ENCODE peak calls at places on chromosomes 2 and 18, in seven cellular contexts. One of them, this sample, is unnamed.
A peak's percentile ranks its signal among the peaks of the same experiment; 100 is the strongest.

GRCh38 chr2:70959271-70959761 is 19.1 kb upstream of the ANKRD53 start:
- DNase-seq in BJ: no peak
- DNase-seq in GM13977: no peak
- DNase-seq in AG10803: no peak
- DNase-seq in cardiac muscle cell: no peak
- DNase-seq in MCF 10A: no peak
- DNase-seq in IMR-90: no peak
- DNase-seq in this sample: no peak

GRCh38 chr2:152826880-152827279 is 108.5 kb downstream of the ARL6IP6 start:
- DNase-seq in BJ: peak; percentile 35
- DNase-seq in GM13977: no peak
- DNase-seq in AG10803: peak; percentile 71
- DNase-seq in cardiac muscle cell: no peak
- DNase-seq in MCF 10A: peak; percentile 72
- DNase-seq in IMR-90: peak; percentile 23
- DNase-seq in this sample: no peak

GRCh38 chr18:12307871-12308385 is at the start of gene TUBB6:
- DNase-seq in BJ: no peak
- DNase-seq in GM13977: peak; percentile 95
- DNase-seq in AG10803: peak; percentile 83
- DNase-seq in cardiac muscle cell: peak; percentile 76
- DNase-seq in MCF 10A: peak; percentile 68
- DNase-seq in IMR-90: peak; percentile 81
- DNase-seq in this sample: peak; percentile 76

GRCh38 chr2:115483631-115484030 is 1041.2 kb downstream of the DPP10 start:
- DNase-seq in BJ: no peak
- DNase-seq in GM13977: no peak
- DNase-seq in AG10803: no peak
- DNase-seq in cardiac muscle cell: no peak
- DNase-seq in MCF 10A: peak; percentile 13
- DNase-seq in IMR-90: no peak
- DNase-seq in this sample: no peak

GRCh38 chr18:1585881-1586488 is 681.3 kb downstream of the ADCYAP1 start:
- DNase-seq in BJ: peak; percentile 0
- DNase-seq in GM13977: peak; percentile 8
- DNase-seq in AG10803: peak; percentile 25
- DNase-seq in cardiac muscle cell: peak; percentile 49
- DNase-seq in MCF 10A: peak; percentile 45
- DNase-seq in IMR-90: peak; percentile 3
- DNase-seq in this sample: peak; percentile 10

GRCh38 chr2:160157861-160158813 is 41.9 kb downstream of the ITGB6 start:
- DNase-seq in BJ: no peak
- DNase-seq in GM13977: no peak
- DNase-seq in AG10803: peak; percentile 57
- DNase-seq in cardiac muscle cell: no peak
- DNase-seq in MCF 10A: peak; percentile 78
- DNase-seq in IMR-90: peak; percentile 37
- DNase-seq in this sample: no peak

GRCh38 chr2:241279413-241279812 is 36.1 kb downstream of the HDLBP start:
- DNase-seq in BJ: no peak
- DNase-seq in GM13977: no peak
- DNase-seq in AG10803: no peak
- DNase-seq in cardiac muscle cell: no peak
- DNase-seq in MCF 10A: no peak
- DNase-seq in IMR-90: peak; percentile 33
- DNase-seq in this sample: no peak

GRCh38 chr2:234191819-234192407 is 141.4 kb downstream of the SPP2 start:
- DNase-seq in BJ: no peak
- DNase-seq in GM13977: no peak
- DNase-seq in AG10803: no peak
- DNase-seq in cardiac muscle cell: no peak
- DNase-seq in MCF 10A: peak; percentile 47
- DNase-seq in IMR-90: peak; percentile 6
- DNase-seq in this sample: no peak

GRCh38 chr2:147125145-147125544 is 719.7 kb upstream of the ACVR2A start:
- DNase-seq in BJ: no peak
- DNase-seq in GM13977: no peak
- DNase-seq in AG10803: no peak
- DNase-seq in cardiac muscle cell: no peak
- DNase-seq in MCF 10A: no peak
- DNase-seq in IMR-90: no peak
- DNase-seq in this sample: no peak

GRCh38 chr2:26463252-26464207 is 14.4 kb downstream of the OTOF start:
- DNase-seq in BJ: no peak
- DNase-seq in GM13977: no peak
- DNase-seq in AG10803: no peak
- DNase-seq in cardiac muscle cell: no peak
- DNase-seq in MCF 10A: no peak
- DNase-seq in IMR-90: no peak
- DNase-seq in this sample: no peak

GRCh38 chr18:31209041-31209440 is 46.4 kb upstream of the DSC1 start:
- DNase-seq in BJ: no peak
- DNase-seq in GM13977: no peak
- DNase-seq in AG10803: no peak
- DNase-seq in cardiac muscle cell: no peak
- DNase-seq in MCF 10A: no peak
- DNase-seq in IMR-90: no peak
- DNase-seq in this sample: no peak

GRCh38 chr2:159635006-159635746 is 18.8 kb upstream of the BAZ2B start:
- DNase-seq in BJ: no peak
- DNase-seq in GM13977: no peak
- DNase-seq in AG10803: peak; percentile 67
- DNase-seq in cardiac muscle cell: no peak
- DNase-seq in MCF 10A: no peak
- DNase-seq in IMR-90: peak; percentile 39
- DNase-seq in this sample: no peak

GRCh38 chr2:172256886-172257285 is 154.2 kb upstream of the DLX2 start:
- DNase-seq in BJ: no peak
- DNase-seq in GM13977: no peak
- DNase-seq in AG10803: no peak
- DNase-seq in cardiac muscle cell: no peak
- DNase-seq in MCF 10A: no peak
- DNase-seq in IMR-90: no peak
- DNase-seq in this sample: no peak

GRCh38 chr2:5315512-5315911 is 376.7 kb upstream of the SOX11 start:
- DNase-seq in BJ: no peak
- DNase-seq in GM13977: no peak
- DNase-seq in AG10803: no peak
- DNase-seq in cardiac muscle cell: peak; percentile 2
- DNase-seq in MCF 10A: no peak
- DNase-seq in IMR-90: no peak
- DNase-seq in this sample: no peak

GRCh38 chr18:7514796-7515440 is 52.2 kb upstream of the PTPRM start:
- DNase-seq in BJ: no peak
- DNase-seq in GM13977: no peak
- DNase-seq in AG10803: no peak
- DNase-seq in cardiac muscle cell: peak; percentile 58
- DNase-seq in MCF 10A: no peak
- DNase-seq in IMR-90: no peak
- DNase-seq in this sample: no peak

GRCh38 chr18:48917579-48918101 is 33.1 kb downstream of the SMAD7 start:
- DNase-seq in BJ: no peak
- DNase-seq in GM13977: no peak
- DNase-seq in AG10803: no peak
- DNase-seq in cardiac muscle cell: no peak
- DNase-seq in MCF 10A: no peak
- DNase-seq in IMR-90: no peak
- DNase-seq in this sample: no peak

GRCh38 chr2:227848146-227848545 is 23.3 kb upstream of the DAW1 start:
- DNase-seq in BJ: no peak
- DNase-seq in GM13977: no peak
- DNase-seq in AG10803: no peak
- DNase-seq in cardiac muscle cell: no peak
- DNase-seq in MCF 10A: no peak
- DNase-seq in IMR-90: no peak
- DNase-seq in this sample: no peak

GRCh38 chr2:227848586-227848985 is 22.8 kb upstream of the DAW1 start:
- DNase-seq in BJ: no peak
- DNase-seq in GM13977: peak; percentile 68
- DNase-seq in AG10803: no peak
- DNase-seq in cardiac muscle cell: no peak
- DNase-seq in MCF 10A: no peak
- DNase-seq in IMR-90: no peak
- DNase-seq in this sample: no peak

GRCh38 chr2:227849906-227850305 is 21.5 kb upstream of the DAW1 start:
- DNase-seq in BJ: no peak
- DNase-seq in GM13977: no peak
- DNase-seq in AG10803: peak; percentile 66
- DNase-seq in cardiac muscle cell: no peak
- DNase-seq in MCF 10A: peak; percentile 65
- DNase-seq in IMR-90: peak; percentile 43
- DNase-seq in this sample: no peak

DNA sequence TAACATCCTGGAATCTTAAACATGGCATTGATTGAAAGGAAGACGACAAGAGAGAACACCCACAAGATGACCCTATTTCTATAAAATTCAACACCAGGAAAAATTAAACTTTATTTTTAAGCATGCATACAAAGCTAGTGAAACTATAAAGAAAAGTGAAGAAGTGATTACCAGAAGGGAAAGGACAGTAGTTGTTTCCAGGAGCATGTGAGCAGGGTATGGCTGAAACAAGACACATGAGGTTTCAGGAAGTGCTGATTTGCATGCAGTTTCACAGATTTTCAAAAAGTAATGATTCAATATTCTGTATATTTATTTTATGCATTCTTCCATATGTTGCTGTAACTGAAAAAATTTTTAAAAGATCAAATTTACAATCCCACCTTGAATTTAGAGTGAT is 24.6 kb upstream of the DAW1 start:
- DNase-seq in BJ: no peak
- DNase-seq in GM13977: no peak
- DNase-seq in AG10803: no peak
- DNase-seq in cardiac muscle cell: no peak
- DNase-seq in MCF 10A: no peak
- DNase-seq in IMR-90: no peak
- DNase-seq in this sample: no peak
- TF ChIP-seq CTCF in BJ: no peak
- TF ChIP-seq CTCF in GM13977: no peak
- TF ChIP-seq CTCF in AG10803: no peak
- TF ChIP-seq CTCF in cardiac muscle cell: no peak
- TF ChIP-seq CTCF in MCF 10A: no peak
- TF ChIP-seq CTCF in IMR-90: no peak
- TF ChIP-seq CTCF in this sample: no peak

GRCh38 chr2:150911766-150912280 is 349.8 kb downstream of the RBM43 start:
- DNase-seq in BJ: peak; percentile 90
- DNase-seq in GM13977: no peak
- DNase-seq in AG10803: peak; percentile 95
- DNase-seq in cardiac muscle cell: no peak
- DNase-seq in MCF 10A: peak; percentile 90
- DNase-seq in IMR-90: peak; percentile 95
- DNase-seq in this sample: no peak
- TF ChIP-seq CTCF in BJ: peak; percentile 42
- TF ChIP-seq CTCF in GM13977: no peak
- TF ChIP-seq CTCF in AG10803: peak; percentile 57
- TF ChIP-seq CTCF in cardiac muscle cell: peak; percentile 49
- TF ChIP-seq CTCF in MCF 10A: peak; percentile 17
- TF ChIP-seq CTCF in IMR-90: peak; percentile 54
- TF ChIP-seq CTCF in this sample: no peak

DNA sequence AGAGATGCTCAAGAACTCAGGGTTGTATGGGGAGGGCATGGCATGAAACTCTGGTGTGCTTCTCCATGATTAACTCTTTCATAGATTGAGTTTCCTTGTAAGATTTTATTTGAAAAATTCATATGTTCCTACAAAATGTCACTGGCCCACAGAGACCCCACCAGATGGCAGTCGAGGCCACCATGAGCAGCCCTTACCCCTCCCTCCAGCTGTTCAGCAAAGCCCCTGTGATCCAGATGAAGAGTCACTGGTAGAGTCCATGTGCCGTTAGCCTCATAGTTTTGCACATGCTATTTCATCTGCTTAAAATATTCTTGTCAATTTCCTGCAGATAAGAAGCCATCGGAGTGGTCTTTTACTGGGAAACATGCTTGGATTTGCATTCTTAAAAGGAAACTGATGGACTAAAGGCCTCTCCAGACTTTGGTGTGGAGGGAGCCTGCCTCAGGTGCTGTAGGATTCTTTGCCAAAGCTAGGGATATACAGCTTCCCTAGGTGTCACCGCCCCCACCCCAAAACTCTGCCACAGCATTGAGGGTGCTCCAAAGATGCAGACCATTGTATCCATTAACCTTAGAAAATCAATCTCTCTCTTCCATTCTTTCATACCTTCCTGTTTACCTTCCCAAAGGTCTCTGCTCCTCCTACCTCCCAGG is 18.8 kb downstream of the ZNF385B start:
- DNase-seq in BJ: no peak
- DNase-seq in GM13977: no peak
- DNase-seq in AG10803: no peak
- DNase-seq in cardiac muscle cell: peak; percentile 68
- DNase-seq in MCF 10A: no peak
- DNase-seq in IMR-90: no peak
- DNase-seq in this sample: peak; percentile 51
- TF ChIP-seq CTCF in BJ: peak; percentile 55
- TF ChIP-seq CTCF in GM13977: peak; percentile 52
- TF ChIP-seq CTCF in AG10803: peak; percentile 46
- TF ChIP-seq CTCF in cardiac muscle cell: peak; percentile 56
- TF ChIP-seq CTCF in MCF 10A: no peak
- TF ChIP-seq CTCF in IMR-90: no peak
- TF ChIP-seq CTCF in this sample: peak; percentile 58

GRCh38 chr2:10171006-10171800 is 48.7 kb downstream of the RRM2 start:
- DNase-seq in BJ: no peak
- DNase-seq in GM13977: no peak
- DNase-seq in AG10803: no peak
- DNase-seq in cardiac muscle cell: no peak
- DNase-seq in MCF 10A: no peak
- DNase-seq in IMR-90: no peak
- DNase-seq in this sample: no peak

GRCh38 chr2:10167316-10167715 is 44.8 kb downstream of the RRM2 start:
- DNase-seq in BJ: no peak
- DNase-seq in GM13977: no peak
- DNase-seq in AG10803: no peak
- DNase-seq in cardiac muscle cell: no peak
- DNase-seq in MCF 10A: no peak
- DNase-seq in IMR-90: no peak
- DNase-seq in this sample: no peak

GRCh38 chr2:10170256-10170655 is 47.7 kb downstream of the RRM2 start:
- DNase-seq in BJ: no peak
- DNase-seq in GM13977: no peak
- DNase-seq in AG10803: peak; percentile 12
- DNase-seq in cardiac muscle cell: no peak
- DNase-seq in MCF 10A: peak; percentile 49
- DNase-seq in IMR-90: peak; percentile 66
- DNase-seq in this sample: no peak

GRCh38 chr2:10169581-10169980 is 47.0 kb downstream of the RRM2 start:
- DNase-seq in BJ: no peak
- DNase-seq in GM13977: no peak
- DNase-seq in AG10803: no peak
- DNase-seq in cardiac muscle cell: no peak
- DNase-seq in MCF 10A: peak; percentile 25
- DNase-seq in IMR-90: peak; percentile 19
- DNase-seq in this sample: no peak

DNA sequence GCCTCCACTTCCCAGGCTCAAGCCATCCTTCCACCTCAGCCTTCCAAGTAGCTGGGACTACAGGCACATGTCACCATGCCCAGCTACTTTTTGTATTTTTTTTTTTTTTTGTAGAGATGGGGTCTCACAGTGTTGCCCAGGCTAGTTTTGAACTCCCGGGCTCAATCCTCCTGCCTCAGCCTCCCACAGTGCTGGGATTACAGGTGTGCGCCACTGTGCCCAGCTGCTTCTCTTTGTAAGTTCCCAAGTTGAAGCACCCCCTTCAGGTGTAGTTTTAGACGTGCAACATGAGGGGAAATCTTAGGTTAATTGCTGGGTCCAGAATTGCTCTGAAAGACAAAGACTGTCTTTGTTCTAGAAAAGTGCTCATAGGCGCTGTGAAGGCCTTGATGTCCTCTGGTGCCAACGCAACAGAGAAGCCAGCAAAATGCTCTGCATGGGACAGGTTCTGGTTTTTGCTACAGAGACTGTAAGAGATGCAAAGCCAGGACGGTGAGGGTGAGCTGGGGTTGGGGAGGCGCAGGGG is 46.6 kb downstream of the RRM2 start:
- DNase-seq in BJ: no peak
- DNase-seq in GM13977: no peak
- DNase-seq in AG10803: no peak
- DNase-seq in cardiac muscle cell: no peak
- DNase-seq in MCF 10A: no peak
- DNase-seq in IMR-90: no peak
- DNase-seq in this sample: no peak
- TF ChIP-seq CTCF in BJ: no peak
- TF ChIP-seq CTCF in GM13977: no peak
- TF ChIP-seq CTCF in AG10803: no peak
- TF ChIP-seq CTCF in cardiac muscle cell: no peak
- TF ChIP-seq CTCF in MCF 10A: no peak
- TF ChIP-seq CTCF in IMR-90: no peak
- TF ChIP-seq CTCF in this sample: no peak

This sample was measured in nephron progenitor cell.